ENCODE peak calls at places on chromosomes 4 and X, in nine cellular contexts. G, E, A, Z, O, K, H, B and N are unnamed samples.

GRCh38 chrX:46838482-46838857 is 1.6 kb downstream of the RP2 start:
- DNase-seq in G (no peak), E (no peak), A (no peak), Z (no peak), O (no peak), K (no peak), H (no peak), B (no peak), N (no peak)

GRCh38 chr4:163350672-163351071 is 7.0 kb downstream of the NPY5R start:
- DNase-seq in G (no peak), E (no peak), A (no peak), Z (no peak), O (no peak), K (peak; percentile 24), H (no peak), B (no peak), N (no peak)

GRCh38 chr4:94406668-94407437 is 44.9 kb upstream of the PDLIM5 start:
- DNase-seq in G (peak; percentile 36), E (peak; percentile 88), A (peak; percentile 51), Z (peak; percentile 25), O (peak; percentile 75), K (peak; percentile 78), H (peak; percentile 24), B (peak; percentile 94), N (peak; percentile 1)

GRCh38 chr4:105843941-105844340 is 51.3 kb upstream of the NPNT start:
- DNase-seq in G (no peak), E (no peak), A (no peak), Z (no peak), O (no peak), K (no peak), H (no peak), B (no peak), N (no peak)

GRCh38 chrX:39850630-39851152 is 247.1 kb downstream of the BCOR start:
- DNase-seq in G (peak; percentile 73), E (no peak), A (no peak), Z (no peak), O (no peak), K (peak; percentile 46), H (no peak), B (no peak), N (no peak)

GRCh38 chr4:96352051-96352517 is 512.2 kb downstream of the PDHA2 start:
- DNase-seq in G (peak; percentile 16), E (peak; percentile 14), A (no peak), Z (no peak), O (no peak), K (peak; percentile 25), H (no peak), B (no peak), N (no peak)

GRCh38 chr4:6008766-6009385 is 9.4 kb downstream of the C4orf50 start:
- DNase-seq in G (no peak), E (no peak), A (no peak), Z (no peak), O (no peak), K (no peak), H (no peak), B (no peak), N (no peak)

GRCh38 chr4:60482921-60483351 is 717.2 kb upstream of the ADGRL3 start:
- DNase-seq in G (no peak), E (no peak), A (no peak), Z (no peak), O (no peak), K (no peak), H (no peak), B (no peak), N (no peak)

GRCh38 chr4:26682436-26682835 is 98.6 kb downstream of the TBC1D19 start:
- DNase-seq in G (no peak), E (no peak), A (no peak), Z (no peak), O (no peak), K (no peak), H (no peak), B (no peak), N (no peak)

GRCh38 chr4:102387552-102388150 is 42.4 kb upstream of the SLC39A8 start:
- DNase-seq in G (no peak), E (no peak), A (no peak), Z (no peak), O (no peak), K (peak; percentile 13), H (no peak), B (no peak), N (no peak)

GRCh38 chrX:136879001-136879667 is 1.4 kb downstream of the RBMX start:
- DNase-seq in G (no peak), E (no peak), A (no peak), Z (no peak), O (no peak), K (peak; percentile 30), H (no peak), B (no peak), N (no peak)

GRCh38 chrX:29662759-29663503 is 552.4 kb upstream of the MAGEB2 start:
- DNase-seq in G (no peak), E (no peak), A (peak; percentile 3), Z (peak; percentile 7), O (no peak), K (peak; percentile 97), H (no peak), B (no peak), N (no peak)

GRCh38 chr4:73446336-73446938 is 10.4 kb downstream of the AFP start:
- DNase-seq in G (peak; percentile 46), E (peak; percentile 20), A (no peak), Z (no peak), O (no peak), K (peak; percentile 44), H (no peak), B (peak; percentile 16), N (no peak)

GRCh38 chr4:102757681-102758080 is 3.1 kb downstream of the MANBA start:
- DNase-seq in G (no peak), E (no peak), A (no peak), Z (no peak), O (no peak), K (no peak), H (no peak), B (no peak), N (no peak)

GRCh38 chr4:189162073-189162789 is 778.4 kb upstream of the FRG1 start:
- DNase-seq in G (no peak), E (no peak), A (no peak), Z (no peak), O (no peak), K (no peak), H (no peak), B (no peak), N (no peak)

GRCh38 chr4:123930971-123931370 is 534.4 kb downstream of the SPRY1 start:
- DNase-seq in G (no peak), E (no peak), A (no peak), Z (no peak), O (no peak), K (no peak), H (no peak), B (no peak), N (no peak)

GRCh38 chrX:12007881-12008280 is 130.4 kb upstream of the FRMPD4 start:
- DNase-seq in G (no peak), E (no peak), A (no peak), Z (no peak), O (no peak), K (peak; percentile 91), H (no peak), B (no peak), N (no peak)

GRCh38 chr4:142128529-142128928 is 492.1 kb downstream of the IL15 start:
- DNase-seq in G (no peak), E (no peak), A (no peak), Z (no peak), O (no peak), K (peak; percentile 59), H (no peak), B (no peak), N (no peak)

GRCh38 chr4:157172011-157172410 is 48.5 kb upstream of the GRIA2 start:
- DNase-seq in G (no peak), E (no peak), A (no peak), Z (no peak), O (no peak), K (peak; percentile 23), H (no peak), B (no peak), N (no peak)

GRCh38 chr4:155692990-155693659 is 26.5 kb downstream of the GUCY1A1 start:
- DNase-seq in G (no peak), E (no peak), A (no peak), Z (no peak), O (no peak), K (no peak), H (no peak), B (no peak), N (no peak)

GRCh38 chrX:2723316-2723879 is 28.4 kb upstream of the XG start:
- DNase-seq in G (no peak), E (no peak), A (no peak), Z (no peak), O (no peak), K (no peak), H (no peak), B (no peak), N (no peak)
- H3K27ac ChIP-seq in G (no peak overlapping the region), E (no peak overlapping the region), A (no peak overlapping the region), Z (no peak overlapping the region), O (no peak overlapping the region), K (no peak overlapping the region), H (no peak overlapping the region), B (no peak overlapping the region), N (no peak overlapping the region)

DNA sequence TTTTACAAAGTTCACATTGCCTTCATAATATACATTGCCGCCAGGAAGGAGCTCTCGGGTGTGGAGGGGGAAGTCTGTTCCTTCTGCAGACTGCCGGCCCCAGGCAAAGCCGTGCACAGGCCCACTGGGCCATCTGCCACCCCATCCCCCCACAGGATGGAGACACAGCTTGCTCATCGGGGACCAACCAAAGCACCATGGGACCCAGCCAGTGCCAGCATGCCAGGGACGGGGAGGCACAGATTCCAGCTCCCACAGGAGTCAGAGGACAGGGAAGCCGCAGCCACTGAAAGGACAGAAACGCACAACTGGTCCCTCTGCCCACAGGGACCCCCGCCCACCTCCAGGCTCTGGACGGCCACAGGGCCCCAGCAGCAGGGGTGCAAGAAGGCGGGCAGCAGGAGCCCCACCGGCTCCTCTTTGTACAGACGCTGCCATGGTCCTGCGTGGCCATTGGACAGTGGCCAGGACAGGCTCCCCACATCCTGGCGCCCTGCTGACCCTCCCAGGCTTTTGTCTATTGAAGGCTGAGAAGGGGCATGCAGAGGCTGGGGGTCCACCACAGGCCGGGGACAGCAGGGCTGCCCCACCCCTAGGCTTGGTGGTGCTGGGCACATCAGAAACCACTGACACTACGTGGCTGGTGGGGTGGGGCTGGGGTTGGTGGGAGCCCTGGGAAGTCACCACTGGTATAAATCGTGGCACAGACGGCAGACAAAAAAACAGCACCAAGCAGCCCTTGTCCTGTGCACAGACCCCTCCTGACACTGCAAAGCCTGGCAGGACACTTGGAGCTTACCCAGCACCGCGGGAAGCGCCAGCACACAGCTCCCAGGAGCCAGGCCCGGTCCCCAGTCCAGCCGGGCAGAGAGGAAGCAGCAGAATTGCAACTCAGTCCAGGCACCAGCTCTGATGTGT is 89.0 kb downstream of the FAM53A start:
- DNase-seq in G (no peak), E (no peak), A (no peak), Z (no peak), O (peak; percentile 53), K (no peak), H (no peak), B (no peak), N (no peak)
- H3K27ac ChIP-seq in G (no peak overlapping the region), E (no peak overlapping the region), A (no peak overlapping the region), Z (no peak overlapping the region), O (no peak overlapping the region), K (no peak overlapping the region), H (no peak overlapping the region), B (no peak overlapping the region), N (no peak overlapping the region)

GRCh38 chrX:108299101-108299591 is 139.1 kb downstream of the COL4A6 start:
- DNase-seq in G (no peak), E (no peak), A (no peak), Z (peak; percentile 17), O (no peak), K (peak; percentile 36), H (no peak), B (no peak), N (no peak)
- H3K27ac ChIP-seq in G (no peak overlapping the region), E (no peak overlapping the region), A (no peak overlapping the region), Z (no peak overlapping the region), O (no peak overlapping the region), K (no peak overlapping the region), H (no peak overlapping the region), B (no peak overlapping the region), N (no peak overlapping the region)

GRCh38 chr4:8428288-8429097 is 12.0 kb downstream of the ACOX3 start:
- DNase-seq in G (peak; percentile 99), E (no peak), A (peak; percentile 45), Z (peak; percentile 41), O (peak; percentile 91), K (peak; percentile 76), H (peak; percentile 86), B (peak; percentile 87), N (peak; percentile 77)
- H3K27ac ChIP-seq in G (peak overlapping the region; percentile 47), E (no peak overlapping the region), A (peak overlapping the region; percentile 90), Z (peak overlapping the region; percentile 64), O (peak overlapping the region; percentile 75), K (peak overlapping the region; percentile 67), H (peak overlapping the region; percentile 61), B (peak overlapping the region; percentile 34), N (peak overlapping the region; percentile 75)